ENCODE peak calls at places on chromosome 14, in ten cellular contexts. One of them, this sample, is unnamed. For H3K4me1, the result is how much of the 10 kb centered on the place peaks cover.

GRCh38 chr14:73829526-73830431 is 21.9 kb upstream of the PTGR2 start:
- DNase-seq in esophagus muscularis mucosa: no peak
- DNase-seq in hepatocyte: peak
- DNase-seq in A549: no peak
- DNase-seq in prostate gland: no peak
- DNase-seq in Karpas-422: peak
- DNase-seq in H9: no peak
- DNase-seq in right lobe of liver: no peak
- DNase-seq in fibroblast of lung: peak
- DNase-seq in left lung: no peak
- DNase-seq in this sample: peak

GRCh38 chr14:70921669-70922068 is 14.4 kb downstream of the PCNX1 start:
- DNase-seq in H9: no peak
- DNase-seq in right lobe of liver: no peak
- DNase-seq in prostate gland: no peak
- DNase-seq in A549: no peak
- DNase-seq in Karpas-422: no peak
- DNase-seq in esophagus muscularis mucosa: no peak
- DNase-seq in fibroblast of lung: no peak
- DNase-seq in left lung: no peak
- DNase-seq in hepatocyte: no peak
- DNase-seq in this sample: no peak

GRCh38 chr14:100542619-100543205 is 44.5 kb downstream of the BEGAIN start:
- DNase-seq in Karpas-422: no peak
- DNase-seq in left lung: peak
- DNase-seq in esophagus muscularis mucosa: no peak
- DNase-seq in H9: no peak
- DNase-seq in hepatocyte: no peak
- DNase-seq in A549: no peak
- DNase-seq in right lobe of liver: no peak
- DNase-seq in prostate gland: no peak
- DNase-seq in fibroblast of lung: no peak
- DNase-seq in this sample: no peak

GRCh38 chr14:22850944-22851790 is 14.8 kb downstream of the MMP14 start:
- DNase-seq in hepatocyte: peak
- DNase-seq in right lobe of liver: peak
- DNase-seq in prostate gland: peak
- DNase-seq in esophagus muscularis mucosa: peak
- DNase-seq in fibroblast of lung: peak
- DNase-seq in H9: no peak
- DNase-seq in A549: no peak
- DNase-seq in left lung: no peak
- DNase-seq in Karpas-422: no peak
- DNase-seq in this sample: peak

GRCh38 chr14:34826661-34827060 is 48.5 kb downstream of the BAZ1A start:
- DNase-seq in fibroblast of lung: peak
- DNase-seq in left lung: no peak
- DNase-seq in A549: no peak
- DNase-seq in Karpas-422: no peak
- DNase-seq in H9: no peak
- DNase-seq in right lobe of liver: no peak
- DNase-seq in prostate gland: no peak
- DNase-seq in hepatocyte: no peak
- DNase-seq in esophagus muscularis mucosa: no peak
- DNase-seq in this sample: no peak

GRCh38 chr14:29236848-29237247 is 470.3 kb downstream of the FOXG1 start:
- DNase-seq in Karpas-422: no peak
- DNase-seq in fibroblast of lung: peak
- DNase-seq in hepatocyte: no peak
- DNase-seq in prostate gland: no peak
- DNase-seq in right lobe of liver: no peak
- DNase-seq in left lung: no peak
- DNase-seq in esophagus muscularis mucosa: no peak
- DNase-seq in A549: no peak
- DNase-seq in H9: no peak
- DNase-seq in this sample: no peak

GRCh38 chr14:68132722-68133121 is 313.1 kb downstream of the RAD51B start:
- DNase-seq in hepatocyte: no peak
- DNase-seq in fibroblast of lung: no peak
- DNase-seq in esophagus muscularis mucosa: no peak
- DNase-seq in left lung: no peak
- DNase-seq in Karpas-422: no peak
- DNase-seq in H9: no peak
- DNase-seq in prostate gland: no peak
- DNase-seq in right lobe of liver: no peak
- DNase-seq in A549: no peak
- DNase-seq in this sample: no peak

GRCh38 chr14:61466249-61466904 is 145.0 kb downstream of the PRKCH start:
- DNase-seq in H9: peak
- DNase-seq in right lobe of liver: no peak
- DNase-seq in left lung: no peak
- DNase-seq in prostate gland: no peak
- DNase-seq in fibroblast of lung: peak
- DNase-seq in A549: peak
- DNase-seq in hepatocyte: peak
- DNase-seq in Karpas-422: no peak
- DNase-seq in esophagus muscularis mucosa: peak
- DNase-seq in this sample: peak

GRCh38 chr14:65303902-65304222 is 108.7 kb upstream of the FUT8 start:
- DNase-seq in H9: no peak
- DNase-seq in hepatocyte: no peak
- DNase-seq in A549: no peak
- DNase-seq in fibroblast of lung: no peak
- DNase-seq in Karpas-422: peak
- DNase-seq in left lung: no peak
- DNase-seq in esophagus muscularis mucosa: no peak
- DNase-seq in right lobe of liver: no peak
- DNase-seq in prostate gland: no peak
- DNase-seq in this sample: no peak

GRCh38 chr14:64447890-64448667 is 17.2 kb upstream of the AKAP5 start:
- DNase-seq in right lobe of liver: no peak
- DNase-seq in A549: no peak
- DNase-seq in Karpas-422: no peak
- DNase-seq in esophagus muscularis mucosa: no peak
- DNase-seq in left lung: no peak
- DNase-seq in prostate gland: no peak
- DNase-seq in hepatocyte: no peak
- DNase-seq in H9: no peak
- DNase-seq in fibroblast of lung: no peak
- DNase-seq in this sample: no peak

GRCh38 chr14:98707522-98707921 is 564.5 kb downstream of the BCL11B start:
- DNase-seq in hepatocyte: no peak
- DNase-seq in esophagus muscularis mucosa: no peak
- DNase-seq in left lung: no peak
- DNase-seq in A549: no peak
- DNase-seq in right lobe of liver: no peak
- DNase-seq in H9: no peak
- DNase-seq in Karpas-422: no peak
- DNase-seq in prostate gland: no peak
- DNase-seq in fibroblast of lung: no peak
- DNase-seq in this sample: no peak

DNA sequence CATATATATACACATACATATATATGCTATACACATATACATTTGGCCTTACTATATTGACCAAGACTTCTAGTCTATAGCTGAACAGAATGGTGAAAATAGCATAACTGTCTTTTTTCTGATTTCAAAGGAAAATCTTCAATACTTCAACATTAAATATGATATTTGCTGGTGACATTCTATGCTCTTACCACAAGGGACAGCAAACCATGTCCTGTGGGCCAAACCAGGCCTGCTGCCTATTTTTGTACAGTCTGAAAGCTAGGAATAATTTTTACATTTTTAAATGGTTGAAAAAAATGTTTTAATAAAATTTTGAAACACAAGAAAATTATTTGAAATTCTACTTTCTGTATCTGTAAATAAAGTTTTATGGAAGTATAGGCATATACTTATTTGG is 63.6 kb downstream of the EML5 start:
- DNase-seq in fibroblast of lung: peak
- DNase-seq in left lung: no peak
- DNase-seq in Karpas-422: no peak
- DNase-seq in hepatocyte: no peak
- DNase-seq in esophagus muscularis mucosa: no peak
- DNase-seq in A549: peak
- DNase-seq in right lobe of liver: no peak
- DNase-seq in H9: no peak
- DNase-seq in prostate gland: no peak
- DNase-seq in this sample: no peak
- H3K4me1 ChIP-seq in fibroblast of lung: under half
- H3K4me1 ChIP-seq in left lung: under half
- H3K4me1 ChIP-seq in Karpas-422: under half
- H3K4me1 ChIP-seq in hepatocyte: under half
- H3K4me1 ChIP-seq in esophagus muscularis mucosa: under half
- H3K4me1 ChIP-seq in A549: under half
- H3K4me1 ChIP-seq in right lobe of liver: under half
- H3K4me1 ChIP-seq in H9: under half
- H3K4me1 ChIP-seq in prostate gland: under half
- H3K4me1 ChIP-seq in this sample: under half

GRCh38 chr14:74942164-74942563 is 13.2 kb downstream of the PGF start:
- DNase-seq in Karpas-422: peak
- DNase-seq in hepatocyte: no peak
- DNase-seq in H9: no peak
- DNase-seq in A549: no peak
- DNase-seq in fibroblast of lung: no peak
- DNase-seq in right lobe of liver: no peak
- DNase-seq in left lung: peak
- DNase-seq in esophagus muscularis mucosa: no peak
- DNase-seq in prostate gland: no peak
- DNase-seq in this sample: no peak

GRCh38 chr14:74942608-74943007 is 12.8 kb downstream of the PGF start:
- DNase-seq in A549: no peak
- DNase-seq in fibroblast of lung: no peak
- DNase-seq in H9: no peak
- DNase-seq in hepatocyte: no peak
- DNase-seq in Karpas-422: peak
- DNase-seq in prostate gland: no peak
- DNase-seq in esophagus muscularis mucosa: no peak
- DNase-seq in left lung: peak
- DNase-seq in right lobe of liver: no peak
- DNase-seq in this sample: no peak

GRCh38 chr14:74938873-74939495 is 15.9 kb upstream of the RPS6KL1 start:
- DNase-seq in fibroblast of lung: no peak
- DNase-seq in esophagus muscularis mucosa: no peak
- DNase-seq in Karpas-422: no peak
- DNase-seq in prostate gland: no peak
- DNase-seq in hepatocyte: no peak
- DNase-seq in A549: no peak
- DNase-seq in right lobe of liver: no peak
- DNase-seq in H9: no peak
- DNase-seq in left lung: peak
- DNase-seq in this sample: no peak

GRCh38 chr14:74940956-74941565 is 14.3 kb downstream of the PGF start:
- DNase-seq in hepatocyte: no peak
- DNase-seq in Karpas-422: peak
- DNase-seq in left lung: peak
- DNase-seq in right lobe of liver: no peak
- DNase-seq in A549: no peak
- DNase-seq in esophagus muscularis mucosa: no peak
- DNase-seq in H9: no peak
- DNase-seq in fibroblast of lung: no peak
- DNase-seq in prostate gland: no peak
- DNase-seq in this sample: no peak

GRCh38 chr14:74941676-74942097 is 13.7 kb downstream of the PGF start:
- DNase-seq in fibroblast of lung: peak
- DNase-seq in esophagus muscularis mucosa: no peak
- DNase-seq in left lung: peak
- DNase-seq in right lobe of liver: peak
- DNase-seq in A549: no peak
- DNase-seq in prostate gland: no peak
- DNase-seq in H9: no peak
- DNase-seq in hepatocyte: peak
- DNase-seq in Karpas-422: peak
- DNase-seq in this sample: peak
- H3K4me1 ChIP-seq in fibroblast of lung: under half
- H3K4me1 ChIP-seq in esophagus muscularis mucosa: half or more
- H3K4me1 ChIP-seq in left lung: under half
- H3K4me1 ChIP-seq in right lobe of liver: under half
- H3K4me1 ChIP-seq in A549: under half
- H3K4me1 ChIP-seq in prostate gland: under half
- H3K4me1 ChIP-seq in H9: under half
- H3K4me1 ChIP-seq in hepatocyte: under half
- H3K4me1 ChIP-seq in Karpas-422: half or more
- H3K4me1 ChIP-seq in this sample: under half

GRCh38 chr14:36275741-36276140 is 44.7 kb downstream of the MBIP start:
- DNase-seq in A549: no peak
- DNase-seq in left lung: no peak
- DNase-seq in H9: no peak
- DNase-seq in fibroblast of lung: no peak
- DNase-seq in prostate gland: no peak
- DNase-seq in right lobe of liver: no peak
- DNase-seq in Karpas-422: no peak
- DNase-seq in hepatocyte: no peak
- DNase-seq in esophagus muscularis mucosa: no peak
- DNase-seq in this sample: no peak

GRCh38 chr14:36284971-36285595 is 35.4 kb downstream of the MBIP start:
- DNase-seq in Karpas-422: no peak
- DNase-seq in left lung: no peak
- DNase-seq in right lobe of liver: no peak
- DNase-seq in fibroblast of lung: no peak
- DNase-seq in hepatocyte: no peak
- DNase-seq in H9: no peak
- DNase-seq in prostate gland: no peak
- DNase-seq in A549: no peak
- DNase-seq in esophagus muscularis mucosa: no peak
- DNase-seq in this sample: no peak

GRCh38 chr14:36279306-36280244 is 40.9 kb downstream of the MBIP start:
- DNase-seq in A549: no peak
- DNase-seq in fibroblast of lung: no peak
- DNase-seq in prostate gland: no peak
- DNase-seq in hepatocyte: no peak
- DNase-seq in right lobe of liver: no peak
- DNase-seq in H9: no peak
- DNase-seq in Karpas-422: no peak
- DNase-seq in esophagus muscularis mucosa: no peak
- DNase-seq in left lung: no peak
- DNase-seq in this sample: no peak

DNA sequence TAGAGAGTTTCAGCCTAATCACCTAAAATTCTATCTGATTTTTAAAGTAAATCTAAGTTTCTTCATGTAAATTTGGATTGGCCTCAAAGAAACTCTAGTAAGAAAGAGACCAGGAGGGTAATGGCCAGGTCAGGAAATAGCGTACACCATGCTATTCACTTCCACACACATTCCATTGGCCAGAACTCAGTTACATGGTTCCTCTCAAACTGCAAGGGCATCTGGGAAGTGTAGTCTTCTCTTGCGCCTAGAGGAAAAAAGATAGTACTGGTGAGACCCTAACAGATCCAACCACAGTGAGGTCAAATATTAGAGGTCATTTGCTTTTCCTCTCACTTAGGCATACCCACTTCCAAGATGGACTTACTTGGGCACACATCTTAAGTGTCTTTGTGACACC is 39.1 kb downstream of the MBIP start:
- DNase-seq in right lobe of liver: no peak
- DNase-seq in esophagus muscularis mucosa: no peak
- DNase-seq in hepatocyte: no peak
- DNase-seq in left lung: no peak
- DNase-seq in Karpas-422: no peak
- DNase-seq in fibroblast of lung: no peak
- DNase-seq in prostate gland: no peak
- DNase-seq in A549: no peak
- DNase-seq in H9: peak
- DNase-seq in this sample: no peak
- H3K4me1 ChIP-seq in right lobe of liver: under half
- H3K4me1 ChIP-seq in esophagus muscularis mucosa: under half
- H3K4me1 ChIP-seq in hepatocyte: under half
- H3K4me1 ChIP-seq in left lung: under half
- H3K4me1 ChIP-seq in Karpas-422: under half
- H3K4me1 ChIP-seq in fibroblast of lung: under half
- H3K4me1 ChIP-seq in prostate gland: under half
- H3K4me1 ChIP-seq in A549: under half
- H3K4me1 ChIP-seq in H9: under half
- H3K4me1 ChIP-seq in this sample: under half

GRCh38 chr14:85537526-85537925 is 7.6 kb downstream of the FLRT2 start:
- DNase-seq in H9: no peak
- DNase-seq in A549: no peak
- DNase-seq in left lung: no peak
- DNase-seq in esophagus muscularis mucosa: no peak
- DNase-seq in Karpas-422: no peak
- DNase-seq in right lobe of liver: no peak
- DNase-seq in hepatocyte: no peak
- DNase-seq in fibroblast of lung: no peak
- DNase-seq in prostate gland: no peak
- DNase-seq in this sample: no peak
- H3K4me1 ChIP-seq in H9: under half
- H3K4me1 ChIP-seq in A549: under half
- H3K4me1 ChIP-seq in left lung: under half
- H3K4me1 ChIP-seq in esophagus muscularis mucosa: under half
- H3K4me1 ChIP-seq in Karpas-422: under half
- H3K4me1 ChIP-seq in right lobe of liver: under half
- H3K4me1 ChIP-seq in hepatocyte: under half
- H3K4me1 ChIP-seq in fibroblast of lung: under half
- H3K4me1 ChIP-seq in prostate gland: under half
- H3K4me1 ChIP-seq in this sample: under half

This sample was measured in ascending aorta.